ENCODE peak calls at places on chromosomes 3 and 15, in four cellular contexts. One of them, this sample, is unnamed.
A peak's percentile ranks its signal among the peaks of the same experiment; 100 is the strongest.

GRCh38 chr3:196740476-196741400 is 1.1 kb downstream of the PAK2 start:
- DNase-seq in GM12878: no peak
- DNase-seq in HCT116: no peak
- DNase-seq in K562: no peak
- DNase-seq in this sample: no peak

GRCh38 chr3:187227658-187228258 is 30.5 kb downstream of the RTP1 start:
- DNase-seq in HCT116: no peak
- DNase-seq in GM12878: no peak
- DNase-seq in K562: no peak
- DNase-seq in this sample: no peak

GRCh38 chr3:100533176-100533575 is 40.8 kb downstream of the TMEM45A start:
- DNase-seq in GM12878: no peak
- DNase-seq in K562: no peak
- DNase-seq in HCT116: no peak
- DNase-seq in this sample: no peak

GRCh38 chr3:64295594-64295993 is 70.3 kb upstream of the PRICKLE2 start:
- DNase-seq in GM12878: no peak
- DNase-seq in HCT116: no peak
- DNase-seq in K562: no peak
- DNase-seq in this sample: no peak

GRCh38 chr15:91919014-91919534 is 65.6 kb downstream of the SLCO3A1 start:
- DNase-seq in GM12878: no peak
- DNase-seq in K562: no peak
- DNase-seq in HCT116: no peak
- DNase-seq in this sample: no peak

GRCh38 chr3:86995537-86995936 is 4.6 kb upstream of the VGLL3 start:
- DNase-seq in HCT116: peak; percentile 21
- DNase-seq in GM12878: no peak
- DNase-seq in K562: no peak
- DNase-seq in this sample: no peak

GRCh38 chr3:23664459-23664858 is 141.3 kb upstream of the UBE2E1 start:
- DNase-seq in GM12878: no peak
- DNase-seq in K562: no peak
- DNase-seq in HCT116: no peak
- DNase-seq in this sample: no peak

GRCh38 chr3:183491109-183491922 is 62.9 kb upstream of the MCF2L2 start:
- DNase-seq in HCT116: no peak
- DNase-seq in K562: no peak
- DNase-seq in GM12878: no peak
- DNase-seq in this sample: no peak

GRCh38 chr3:89525597-89525996 is 418.2 kb downstream of the EPHA3 start:
- DNase-seq in HCT116: no peak
- DNase-seq in K562: no peak
- DNase-seq in GM12878: no peak
- DNase-seq in this sample: no peak

GRCh38 chr15:51322622-51323296 is 15.6 kb downstream of the CYP19A1 start:
- DNase-seq in HCT116: no peak
- DNase-seq in K562: no peak
- DNase-seq in GM12878: no peak
- DNase-seq in this sample: no peak

GRCh38 chr15:86830304-86830703 is 750.6 kb downstream of the AGBL1 start:
- DNase-seq in GM12878: no peak
- DNase-seq in K562: no peak
- DNase-seq in HCT116: no peak
- DNase-seq in this sample: no peak

GRCh38 chr3:131007256-131007655 is 19.4 kb downstream of the ASTE1 start:
- DNase-seq in K562: no peak
- DNase-seq in HCT116: no peak
- DNase-seq in GM12878: no peak
- DNase-seq in this sample: no peak

GRCh38 chr3:158711886-158712285 is 20.4 kb downstream of the RARRES1 start:
- DNase-seq in HCT116: no peak
- DNase-seq in K562: no peak
- DNase-seq in GM12878: no peak
- DNase-seq in this sample: no peak

GRCh38 chr15:85044251-85044853 is 62.7 kb downstream of the PDE8A start:
- DNase-seq in K562: peak; percentile 46
- DNase-seq in GM12878: peak; percentile 44
- DNase-seq in HCT116: peak; percentile 28
- DNase-seq in this sample: no peak

GRCh38 chr3:29804044-29804443 is 523.2 kb downstream of the RBMS3 start:
- DNase-seq in K562: no peak
- DNase-seq in HCT116: no peak
- DNase-seq in GM12878: no peak
- DNase-seq in this sample: no peak

DNA sequence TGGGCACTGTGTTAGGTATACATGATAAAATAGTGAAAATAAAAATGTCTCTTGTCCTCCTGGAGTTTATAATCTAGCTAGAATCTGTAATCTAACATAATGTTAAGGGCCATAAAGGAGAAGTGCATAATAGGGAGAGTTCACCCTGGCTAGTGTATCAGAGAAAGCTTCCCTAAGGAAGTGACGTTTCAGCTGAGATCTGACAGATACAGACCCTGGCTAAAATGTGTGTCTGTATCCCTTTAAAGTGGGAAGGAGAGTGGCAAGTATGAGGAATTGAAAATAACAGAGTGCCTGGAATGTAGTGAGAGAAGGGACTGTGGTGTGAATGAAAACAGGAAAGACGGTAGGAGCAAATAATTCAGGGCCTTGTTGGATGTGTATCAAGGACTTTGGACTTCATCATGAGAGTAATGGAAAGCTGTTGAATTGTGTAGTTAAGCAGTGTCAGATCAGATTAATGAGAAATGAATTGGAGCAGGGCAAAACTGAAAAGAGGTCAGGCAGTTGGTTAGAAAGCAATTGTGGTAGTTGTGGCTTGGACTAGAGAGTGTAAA is 30.5 kb downstream of the NEO1 start:
- DNase-seq in HCT116: no peak
- DNase-seq in K562: no peak
- DNase-seq in GM12878: no peak
- DNase-seq in this sample: no peak
- TF ChIP-seq EGR1 in HCT116: no peak
- TF ChIP-seq EGR1 in K562: no peak
- TF ChIP-seq EGR1 in GM12878: no peak
- TF ChIP-seq EGR1 in this sample: no peak

GRCh38 chr15:68375716-68376220 is 56.2 kb downstream of the ITGA11 start:
- DNase-seq in K562: no peak
- DNase-seq in GM12878: no peak
- DNase-seq in HCT116: no peak
- DNase-seq in this sample: peak; percentile 19
- TF ChIP-seq EGR1 in K562: no peak
- TF ChIP-seq EGR1 in GM12878: no peak
- TF ChIP-seq EGR1 in HCT116: no peak
- TF ChIP-seq EGR1 in this sample: no peak

GRCh38 chr3:127674793-127675189 is 2.0 kb downstream of the ABTB1 start:
- DNase-seq in HCT116: no peak
- DNase-seq in K562: no peak
- DNase-seq in GM12878: no peak
- DNase-seq in this sample: peak; percentile 33

GRCh38 chr3:127676921-127677351 is 4.2 kb downstream of the ABTB1 start:
- DNase-seq in K562: no peak
- DNase-seq in GM12878: no peak
- DNase-seq in HCT116: no peak
- DNase-seq in this sample: peak; percentile 33

GRCh38 chr3:127677541-127678314 is 5.0 kb downstream of the ABTB1 start:
- DNase-seq in HCT116: no peak
- DNase-seq in GM12878: no peak
- DNase-seq in K562: no peak
- DNase-seq in this sample: no peak

GRCh38 chr3:127675651-127676391 is 3.1 kb downstream of the ABTB1 start:
- DNase-seq in GM12878: no peak
- DNase-seq in K562: no peak
- DNase-seq in HCT116: no peak
- DNase-seq in this sample: peak; percentile 39

GRCh38 chr3:127676456-127676855 is 3.7 kb downstream of the ABTB1 start:
- DNase-seq in K562: no peak
- DNase-seq in GM12878: no peak
- DNase-seq in HCT116: no peak
- DNase-seq in this sample: no peak
- TF ChIP-seq EGR1 in K562: no peak
- TF ChIP-seq EGR1 in GM12878: no peak
- TF ChIP-seq EGR1 in HCT116: no peak
- TF ChIP-seq EGR1 in this sample: no peak

GRCh38 chr15:75045332-75046015 is 22.1 kb downstream of the PPCDC start:
- DNase-seq in K562: no peak
- DNase-seq in HCT116: no peak
- DNase-seq in GM12878: peak; percentile 78
- DNase-seq in this sample: no peak

GRCh38 chr15:75042730-75043508 is 19.5 kb downstream of the PPCDC start:
- DNase-seq in K562: peak; percentile 68
- DNase-seq in HCT116: peak; percentile 43
- DNase-seq in GM12878: peak; percentile 100
- DNase-seq in this sample: peak; percentile 73

GRCh38 chr15:75038948-75039533 is 15.7 kb downstream of the PPCDC start:
- DNase-seq in HCT116: no peak
- DNase-seq in K562: peak; percentile 56
- DNase-seq in GM12878: no peak
- DNase-seq in this sample: no peak

GRCh38 chr15:75044258-75044878 is 21.0 kb downstream of the PPCDC start:
- DNase-seq in HCT116: no peak
- DNase-seq in K562: no peak
- DNase-seq in GM12878: no peak
- DNase-seq in this sample: no peak

DNA sequence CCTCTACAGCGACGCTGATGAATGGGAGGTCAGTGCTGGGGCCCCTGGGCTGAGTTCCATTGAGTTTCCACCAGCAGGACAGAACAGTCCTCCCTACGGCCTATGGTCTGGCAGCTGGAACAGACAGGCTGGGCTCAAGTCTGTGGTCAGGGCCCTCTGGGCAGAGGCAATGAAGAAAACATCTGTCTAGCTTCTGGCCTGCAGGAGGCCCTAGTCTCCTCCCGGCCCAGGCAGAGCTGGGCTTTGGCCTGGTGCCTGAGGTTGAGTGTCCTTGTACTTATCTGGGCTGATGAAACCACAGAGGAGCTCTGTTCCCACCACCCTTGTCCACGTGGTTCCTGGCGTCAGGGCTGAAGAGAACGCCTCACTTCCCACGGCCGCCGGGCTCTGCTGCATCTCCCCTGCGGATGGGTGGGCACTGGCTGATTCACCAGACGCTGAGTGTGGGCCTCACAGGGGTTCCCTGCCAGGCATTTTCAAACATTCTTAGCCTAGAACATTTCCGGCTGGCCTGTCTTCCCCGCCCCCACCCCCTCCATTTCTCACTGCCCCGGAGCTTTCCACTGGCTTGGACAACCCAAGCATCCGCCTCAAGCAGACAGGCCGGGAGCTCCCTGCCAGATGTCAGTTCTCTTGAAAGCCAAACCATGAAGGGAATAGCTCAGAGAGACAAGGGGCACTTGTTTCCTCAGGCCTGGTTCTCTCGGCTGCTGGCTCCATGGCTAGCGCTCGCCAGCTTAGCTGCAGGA is 20.3 kb downstream of the PPCDC start:
- DNase-seq in GM12878: peak; percentile 93
- DNase-seq in K562: peak; percentile 78
- DNase-seq in HCT116: no peak
- DNase-seq in this sample: no peak
- TF ChIP-seq EGR1 in GM12878: peak; percentile 52
- TF ChIP-seq EGR1 in K562: peak; percentile 42
- TF ChIP-seq EGR1 in HCT116: no peak
- TF ChIP-seq EGR1 in this sample: no peak

GRCh38 chr15:32936283-32936918 is 218.6 kb downstream of the GREM1 start:
- DNase-seq in GM12878: no peak
- DNase-seq in HCT116: peak; percentile 33
- DNase-seq in K562: peak; percentile 12
- DNase-seq in this sample: no peak
- TF ChIP-seq EGR1 in GM12878: no peak
- TF ChIP-seq EGR1 in HCT116: no peak
- TF ChIP-seq EGR1 in K562: no peak
- TF ChIP-seq EGR1 in this sample: no peak

GRCh38 chr15:65829150-65829764 is 37.2 kb upstream of the DENND4A start:
- DNase-seq in HCT116: peak; percentile 38
- DNase-seq in K562: peak; percentile 37
- DNase-seq in GM12878: no peak
- DNase-seq in this sample: no peak
- TF ChIP-seq EGR1 in HCT116: no peak
- TF ChIP-seq EGR1 in K562: no peak
- TF ChIP-seq EGR1 in GM12878: no peak
- TF ChIP-seq EGR1 in this sample: no peak

DNA sequence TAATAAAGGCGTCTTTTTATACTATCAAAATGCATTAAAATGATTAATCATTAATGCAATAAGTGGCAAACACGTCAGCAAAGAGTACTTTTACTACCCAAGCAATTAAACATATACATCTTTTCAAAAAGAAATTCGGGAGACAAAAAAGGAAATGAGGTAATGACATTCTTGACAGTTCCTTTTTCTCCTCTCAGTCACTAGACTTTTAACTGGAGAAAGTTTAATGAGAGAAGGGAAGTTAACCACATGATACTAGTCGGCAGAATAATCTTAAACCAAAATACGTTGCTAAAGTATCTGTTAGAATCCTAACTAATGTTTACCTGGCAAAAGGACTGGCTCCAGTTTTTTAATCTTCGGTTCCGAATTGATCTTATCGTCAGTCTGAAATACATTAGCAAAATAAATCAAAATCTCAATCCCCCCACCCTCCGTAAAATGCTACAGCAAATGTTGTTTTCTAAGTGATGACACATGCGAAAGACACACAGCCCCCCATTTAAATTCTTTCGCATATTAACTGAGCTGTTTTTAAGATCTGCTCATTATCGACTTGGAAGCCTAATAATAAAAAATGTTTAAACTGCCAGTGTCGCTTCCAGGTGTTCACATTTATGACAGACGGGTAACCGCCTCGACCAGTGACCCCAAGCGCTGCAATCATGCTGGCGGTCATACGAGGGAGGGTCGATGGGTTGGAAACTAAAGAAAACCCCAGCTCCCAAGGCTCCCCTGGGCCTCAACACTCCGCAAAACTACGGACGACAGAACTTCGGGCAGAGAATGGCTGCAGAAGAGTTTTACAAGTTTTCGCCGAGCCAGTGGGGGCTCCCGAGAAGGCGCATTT is 752 bp downstream of the MTMR10 start:
- DNase-seq in GM12878: no peak
- DNase-seq in K562: no peak
- DNase-seq in HCT116: no peak
- DNase-seq in this sample: no peak
- TF ChIP-seq EGR1 in GM12878: no peak
- TF ChIP-seq EGR1 in K562: no peak
- TF ChIP-seq EGR1 in HCT116: no peak
- TF ChIP-seq EGR1 in this sample: no peak